ENCODE peak calls at places on chromosomes 4 and X, in seven cellular contexts. One of them, this sample, is unnamed.

GRCh38 chrX:107823456-107823855 is 2.2 kb upstream of the MID2 start:
- DNase-seq in colonic mucosa: no peak
- DNase-seq in suprapubic skin: no peak
- DNase-seq in hepatocyte: no peak
- DNase-seq in upper lobe of right lung: no peak
- DNase-seq in astrocyte: peak; percentile 81
- DNase-seq in aorta: no peak
- DNase-seq in this sample: no peak

GRCh38 chr4:15776871-15777648 is 1.1 kb upstream of the CD38 start:
- DNase-seq in suprapubic skin: no peak
- DNase-seq in upper lobe of right lung: no peak
- DNase-seq in astrocyte: no peak
- DNase-seq in colonic mucosa: no peak
- DNase-seq in aorta: no peak
- DNase-seq in hepatocyte: no peak
- DNase-seq in this sample: no peak

GRCh38 chr4:156779046-156779445 is 192.6 kb downstream of the PDGFC start:
- DNase-seq in aorta: no peak
- DNase-seq in colonic mucosa: no peak
- DNase-seq in astrocyte: peak; percentile 74
- DNase-seq in hepatocyte: no peak
- DNase-seq in upper lobe of right lung: no peak
- DNase-seq in suprapubic skin: no peak
- DNase-seq in this sample: no peak

GRCh38 chrX:67546496-67547423 is 2.9 kb downstream of the AR start:
- DNase-seq in astrocyte: no peak
- DNase-seq in hepatocyte: no peak
- DNase-seq in upper lobe of right lung: no peak
- DNase-seq in aorta: no peak
- DNase-seq in suprapubic skin: no peak
- DNase-seq in colonic mucosa: no peak
- DNase-seq in this sample: no peak

GRCh38 chr4:181566490-181566889 is 676.7 kb upstream of the TENM3 start:
- DNase-seq in astrocyte: peak; percentile 94
- DNase-seq in suprapubic skin: no peak
- DNase-seq in hepatocyte: peak; percentile 15
- DNase-seq in colonic mucosa: no peak
- DNase-seq in upper lobe of right lung: no peak
- DNase-seq in aorta: no peak
- DNase-seq in this sample: no peak

GRCh38 chr4:176357359-176358082 is 37.8 kb downstream of the SPCS3 start:
- DNase-seq in aorta: no peak
- DNase-seq in colonic mucosa: no peak
- DNase-seq in suprapubic skin: no peak
- DNase-seq in astrocyte: no peak
- DNase-seq in upper lobe of right lung: no peak
- DNase-seq in hepatocyte: no peak
- DNase-seq in this sample: no peak

GRCh38 chr4:98619197-98619596 is 39.2 kb downstream of the TSPAN5 start:
- DNase-seq in colonic mucosa: no peak
- DNase-seq in astrocyte: no peak
- DNase-seq in suprapubic skin: no peak
- DNase-seq in aorta: no peak
- DNase-seq in hepatocyte: no peak
- DNase-seq in upper lobe of right lung: no peak
- DNase-seq in this sample: no peak

GRCh38 chr4:84482564-84483563 is 16.2 kb downstream of the NKX6-1 start:
- DNase-seq in astrocyte: no peak
- DNase-seq in hepatocyte: no peak
- DNase-seq in upper lobe of right lung: peak; percentile 75
- DNase-seq in colonic mucosa: peak; percentile 72
- DNase-seq in aorta: peak; percentile 77
- DNase-seq in suprapubic skin: no peak
- DNase-seq in this sample: no peak

GRCh38 chr4:108830509-108831244 is 67.8 kb upstream of the ETNPPL start:
- DNase-seq in astrocyte: no peak
- DNase-seq in aorta: no peak
- DNase-seq in colonic mucosa: peak; percentile 33
- DNase-seq in upper lobe of right lung: peak; percentile 81
- DNase-seq in hepatocyte: peak; percentile 53
- DNase-seq in suprapubic skin: no peak
- DNase-seq in this sample: no peak

GRCh38 chr4:12211636-12212035 is 782.9 kb upstream of the HS3ST1 start:
- DNase-seq in suprapubic skin: no peak
- DNase-seq in upper lobe of right lung: no peak
- DNase-seq in colonic mucosa: no peak
- DNase-seq in hepatocyte: no peak
- DNase-seq in aorta: no peak
- DNase-seq in astrocyte: no peak
- DNase-seq in this sample: no peak

GRCh38 chrX:23779025-23779424 is 3.9 kb upstream of the SAT1 start:
- DNase-seq in aorta: no peak
- DNase-seq in astrocyte: peak; percentile 36
- DNase-seq in upper lobe of right lung: no peak
- DNase-seq in colonic mucosa: no peak
- DNase-seq in suprapubic skin: no peak
- DNase-seq in hepatocyte: no peak
- DNase-seq in this sample: no peak

GRCh38 chr4:162229670-162230069 is 65.9 kb upstream of the FSTL5 start:
- DNase-seq in suprapubic skin: no peak
- DNase-seq in colonic mucosa: no peak
- DNase-seq in astrocyte: no peak
- DNase-seq in upper lobe of right lung: no peak
- DNase-seq in aorta: no peak
- DNase-seq in hepatocyte: no peak
- DNase-seq in this sample: no peak

GRCh38 chrX:142978130-142978684 is 47.5 kb upstream of the SPANXN4 start:
- DNase-seq in hepatocyte: no peak
- DNase-seq in upper lobe of right lung: no peak
- DNase-seq in astrocyte: no peak
- DNase-seq in colonic mucosa: no peak
- DNase-seq in suprapubic skin: no peak
- DNase-seq in aorta: no peak
- DNase-seq in this sample: no peak

GRCh38 chr4:78528327-78528726 is 23.2 kb upstream of the ANXA3 start:
- DNase-seq in upper lobe of right lung: no peak
- DNase-seq in aorta: no peak
- DNase-seq in hepatocyte: no peak
- DNase-seq in suprapubic skin: no peak
- DNase-seq in colonic mucosa: no peak
- DNase-seq in astrocyte: peak; percentile 59
- DNase-seq in this sample: no peak

GRCh38 chr4:2426711-2427275 is 8.0 kb downstream of the CFAP99 start:
- DNase-seq in hepatocyte: no peak
- DNase-seq in colonic mucosa: no peak
- DNase-seq in upper lobe of right lung: no peak
- DNase-seq in aorta: peak; percentile 71
- DNase-seq in suprapubic skin: no peak
- DNase-seq in astrocyte: no peak
- DNase-seq in this sample: no peak

GRCh38 chr4:71186566-71187398 is 152.0 kb upstream of the SLC4A4 start:
- DNase-seq in colonic mucosa: peak; percentile 68
- DNase-seq in astrocyte: peak; percentile 47
- DNase-seq in suprapubic skin: no peak
- DNase-seq in aorta: peak; percentile 86
- DNase-seq in upper lobe of right lung: peak; percentile 84
- DNase-seq in hepatocyte: peak; percentile 78
- DNase-seq in this sample: no peak

GRCh38 chrX:151402719-151403390 is 5.8 kb downstream of the VMA21 start:
- DNase-seq in aorta: no peak
- DNase-seq in upper lobe of right lung: peak; percentile 60
- DNase-seq in hepatocyte: no peak
- DNase-seq in colonic mucosa: no peak
- DNase-seq in astrocyte: no peak
- DNase-seq in suprapubic skin: no peak
- DNase-seq in this sample: no peak

GRCh38 chr4:72591547-72591946 is 22.5 kb upstream of the ADAMTS3 start:
- DNase-seq in suprapubic skin: no peak
- DNase-seq in aorta: no peak
- DNase-seq in hepatocyte: no peak
- DNase-seq in astrocyte: peak; percentile 6
- DNase-seq in colonic mucosa: no peak
- DNase-seq in upper lobe of right lung: no peak
- DNase-seq in this sample: no peak

GRCh38 chr4:181949704-181950312 is 293.4 kb upstream of the TENM3 start:
- DNase-seq in hepatocyte: no peak
- DNase-seq in astrocyte: no peak
- DNase-seq in colonic mucosa: no peak
- DNase-seq in upper lobe of right lung: no peak
- DNase-seq in aorta: no peak
- DNase-seq in suprapubic skin: no peak
- DNase-seq in this sample: no peak

GRCh38 chrX:70398899-70399298 is 24.2 kb upstream of the GDPD2 start:
- DNase-seq in astrocyte: no peak
- DNase-seq in hepatocyte: no peak
- DNase-seq in aorta: no peak
- DNase-seq in colonic mucosa: no peak
- DNase-seq in upper lobe of right lung: no peak
- DNase-seq in suprapubic skin: no peak
- DNase-seq in this sample: no peak

GRCh38 chrX:53312946-53313745 is 31.8 kb upstream of the IQSEC2 start:
- DNase-seq in hepatocyte: peak; percentile 69
- DNase-seq in aorta: peak; percentile 81
- DNase-seq in astrocyte: peak; percentile 43
- DNase-seq in suprapubic skin: no peak
- DNase-seq in upper lobe of right lung: no peak
- DNase-seq in colonic mucosa: peak; percentile 82
- DNase-seq in this sample: peak; percentile 81

GRCh38 chr4:40283968-40284367 is 51.2 kb upstream of the CHRNA9 start:
- DNase-seq in colonic mucosa: no peak
- DNase-seq in astrocyte: peak; percentile 92
- DNase-seq in upper lobe of right lung: no peak
- DNase-seq in aorta: no peak
- DNase-seq in suprapubic skin: no peak
- DNase-seq in hepatocyte: no peak
- DNase-seq in this sample: no peak

GRCh38 chrX:124406294-124407013 is 60.1 kb downstream of the SH2D1A start:
- DNase-seq in suprapubic skin: no peak
- DNase-seq in hepatocyte: peak; percentile 73
- DNase-seq in colonic mucosa: peak; percentile 37
- DNase-seq in aorta: no peak
- DNase-seq in upper lobe of right lung: no peak
- DNase-seq in astrocyte: peak; percentile 47
- DNase-seq in this sample: peak; percentile 68

GRCh38 chr4:88697588-88698329 is at the start of gene NAP1L5:
- DNase-seq in aorta: peak; percentile 88
- DNase-seq in hepatocyte: peak; percentile 63
- DNase-seq in suprapubic skin: peak; percentile 80
- DNase-seq in colonic mucosa: peak; percentile 63
- DNase-seq in astrocyte: peak; percentile 69
- DNase-seq in upper lobe of right lung: peak; percentile 79
- DNase-seq in this sample: peak; percentile 81

GRCh38 chr4:888029-888428 is 44.1 kb downstream of the GAK start:
- DNase-seq in suprapubic skin: no peak
- DNase-seq in hepatocyte: no peak
- DNase-seq in upper lobe of right lung: no peak
- DNase-seq in aorta: no peak
- DNase-seq in colonic mucosa: no peak
- DNase-seq in astrocyte: no peak
- DNase-seq in this sample: no peak

GRCh38 chr4:123653211-123653610 is 256.6 kb downstream of the SPRY1 start:
- DNase-seq in upper lobe of right lung: no peak
- DNase-seq in astrocyte: no peak
- DNase-seq in colonic mucosa: no peak
- DNase-seq in aorta: no peak
- DNase-seq in hepatocyte: no peak
- DNase-seq in suprapubic skin: no peak
- DNase-seq in this sample: no peak
- H3K27ac ChIP-seq in upper lobe of right lung: no peak overlapping the region
- H3K27ac ChIP-seq in astrocyte: no peak overlapping the region
- H3K27ac ChIP-seq in colonic mucosa: no peak overlapping the region
- H3K27ac ChIP-seq in aorta: no peak overlapping the region
- H3K27ac ChIP-seq in hepatocyte: no peak overlapping the region
- H3K27ac ChIP-seq in suprapubic skin: no peak overlapping the region
- H3K27ac ChIP-seq in this sample: peak overlapping the region; percentile 63

GRCh38 chr4:9963328-9963727 is 58.0 kb downstream of the SLC2A9 start:
- DNase-seq in astrocyte: no peak
- DNase-seq in hepatocyte: no peak
- DNase-seq in suprapubic skin: no peak
- DNase-seq in colonic mucosa: no peak
- DNase-seq in aorta: no peak
- DNase-seq in upper lobe of right lung: no peak
- DNase-seq in this sample: no peak
- H3K27ac ChIP-seq in astrocyte: no peak overlapping the region
- H3K27ac ChIP-seq in hepatocyte: no peak overlapping the region
- H3K27ac ChIP-seq in suprapubic skin: no peak overlapping the region
- H3K27ac ChIP-seq in colonic mucosa: no peak overlapping the region
- H3K27ac ChIP-seq in aorta: no peak overlapping the region
- H3K27ac ChIP-seq in upper lobe of right lung: no peak overlapping the region
- H3K27ac ChIP-seq in this sample: no peak overlapping the region

DNA sequence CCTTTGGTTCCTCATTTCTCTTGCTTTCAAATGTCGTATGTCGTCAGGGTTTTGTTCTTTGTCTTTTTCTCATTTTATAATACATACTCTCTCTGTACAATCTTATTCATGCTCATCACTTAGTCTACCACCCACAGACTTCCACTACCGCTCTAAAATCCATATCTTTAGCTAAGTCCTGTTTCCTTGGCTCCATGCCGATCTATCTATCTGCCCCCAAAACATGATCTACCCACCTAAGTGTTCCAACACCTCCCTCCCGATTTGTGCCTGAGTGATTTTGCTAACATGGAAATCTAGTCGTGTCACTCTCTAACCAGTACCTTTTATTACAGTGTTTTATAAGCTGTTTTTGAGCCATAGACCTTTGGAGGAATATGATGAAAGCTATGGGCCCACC is 65.6 kb upstream of the PGAM4 start:
- DNase-seq in suprapubic skin: no peak
- DNase-seq in astrocyte: no peak
- DNase-seq in colonic mucosa: no peak
- DNase-seq in aorta: no peak
- DNase-seq in hepatocyte: no peak
- DNase-seq in upper lobe of right lung: no peak
- DNase-seq in this sample: no peak
- H3K27ac ChIP-seq in suprapubic skin: no peak overlapping the region
- H3K27ac ChIP-seq in astrocyte: no peak overlapping the region
- H3K27ac ChIP-seq in colonic mucosa: no peak overlapping the region
- H3K27ac ChIP-seq in aorta: no peak overlapping the region
- H3K27ac ChIP-seq in hepatocyte: no peak overlapping the region
- H3K27ac ChIP-seq in upper lobe of right lung: no peak overlapping the region
- H3K27ac ChIP-seq in this sample: no peak overlapping the region

GRCh38 chr4:185142563-185142910 is 529 bp upstream of the SLC25A4 start:
- DNase-seq in colonic mucosa: no peak
- DNase-seq in upper lobe of right lung: no peak
- DNase-seq in hepatocyte: no peak
- DNase-seq in astrocyte: no peak
- DNase-seq in suprapubic skin: no peak
- DNase-seq in aorta: no peak
- DNase-seq in this sample: no peak

GRCh38 chr4:185139736-185140135 is 3.3 kb upstream of the SLC25A4 start:
- DNase-seq in upper lobe of right lung: no peak
- DNase-seq in hepatocyte: no peak
- DNase-seq in aorta: no peak
- DNase-seq in suprapubic skin: no peak
- DNase-seq in colonic mucosa: no peak
- DNase-seq in astrocyte: no peak
- DNase-seq in this sample: no peak

GRCh38 chr4:185142911-185143595 is at the start of gene SLC25A4:
- DNase-seq in suprapubic skin: peak; percentile 87
- DNase-seq in aorta: peak; percentile 96
- DNase-seq in astrocyte: peak; percentile 36
- DNase-seq in colonic mucosa: peak; percentile 84
- DNase-seq in upper lobe of right lung: peak; percentile 93
- DNase-seq in hepatocyte: peak; percentile 93
- DNase-seq in this sample: peak; percentile 84

GRCh38 chr4:185143596-185143969 is 517 bp downstream of the SLC25A4 start:
- DNase-seq in colonic mucosa: peak; percentile 49
- DNase-seq in suprapubic skin: no peak
- DNase-seq in upper lobe of right lung: peak; percentile 70
- DNase-seq in hepatocyte: peak; percentile 50
- DNase-seq in astrocyte: peak; percentile 12
- DNase-seq in aorta: peak; percentile 89
- DNase-seq in this sample: no peak

GRCh38 chr4:185141777-185142176 is 1.3 kb upstream of the SLC25A4 start:
- DNase-seq in aorta: no peak
- DNase-seq in suprapubic skin: no peak
- DNase-seq in upper lobe of right lung: no peak
- DNase-seq in astrocyte: no peak
- DNase-seq in hepatocyte: peak; percentile 12
- DNase-seq in colonic mucosa: no peak
- DNase-seq in this sample: no peak
- H3K27ac ChIP-seq in aorta: no peak overlapping the region
- H3K27ac ChIP-seq in suprapubic skin: no peak overlapping the region
- H3K27ac ChIP-seq in upper lobe of right lung: no peak overlapping the region
- H3K27ac ChIP-seq in astrocyte: no peak overlapping the region
- H3K27ac ChIP-seq in hepatocyte: no peak overlapping the region
- H3K27ac ChIP-seq in colonic mucosa: no peak overlapping the region
- H3K27ac ChIP-seq in this sample: peak overlapping the region; percentile 92